ENCODE peak calls at places on chromosome 1, in ten cellular contexts. R, P, U, W, Z, L, C, N, F and B are unnamed samples.

GRCh38 chr1:148263906-148264255 is 111.8 kb upstream of the NBPF11 start:
- DNase-seq in U (peak), L (no peak), Z (peak), W (no peak), R (no peak), F (no peak), P (no peak), C (peak), N (no peak), B (no peak)

GRCh38 chr1:226974544-226975258 is 34.6 kb downstream of the COQ8A start:
- DNase-seq in C (no peak), W (no peak), U (no peak), R (no peak), F (no peak), L (no peak), Z (no peak), N (no peak), P (peak), B (no peak)

GRCh38 chr1:215292906-215293305 is 210.4 kb downstream of the KCNK2 start:
- DNase-seq in N (no peak), C (no peak), W (no peak), F (no peak), L (no peak), R (no peak), U (no peak), P (no peak), Z (no peak), B (no peak)

GRCh38 chr1:109239580-109240068 is 9.7 kb upstream of the CELSR2 start:
- DNase-seq in W (no peak), U (no peak), L (peak), F (no peak), P (no peak), N (peak), Z (no peak), C (no peak), R (no peak), B (peak)

GRCh38 chr1:246039585-246039984 is 467.5 kb downstream of the SMYD3 start:
- DNase-seq in L (no peak), F (no peak), R (no peak), W (no peak), P (no peak), C (no peak), U (no peak), N (no peak), Z (no peak), B (no peak)

GRCh38 chr1:186880982-186881381 is 52.2 kb downstream of the PLA2G4A start:
- DNase-seq in R (no peak), Z (no peak), P (no peak), N (no peak), U (no peak), F (no peak), L (no peak), W (no peak), C (no peak), B (no peak)

GRCh38 chr1:58783090-58783992 is 506 bp downstream of the JUN start:
- DNase-seq in L (peak), N (peak), W (peak), R (peak), F (no peak), P (peak), C (peak), U (peak), Z (no peak), B (peak)

GRCh38 chr1:227453962-227454361 is 109.4 kb upstream of the ZNF678 start:
- DNase-seq in U (no peak), C (no peak), R (no peak), Z (no peak), L (no peak), F (no peak), W (no peak), N (no peak), P (no peak), B (no peak)

GRCh38 chr1:105556266-105556665 is 1500.2 kb upstream of the PRMT6 start:
- DNase-seq in C (no peak), L (no peak), Z (no peak), F (no peak), N (no peak), R (no peak), W (no peak), U (no peak), P (no peak), B (no peak)

GRCh38 chr1:206464456-206464964 is 5.8 kb upstream of the IKBKE start:
- DNase-seq in Z (no peak), W (no peak), C (no peak), N (peak), P (no peak), R (no peak), L (peak), F (no peak), U (no peak), B (no peak)

GRCh38 chr1:111768625-111769024 is 12.9 kb downstream of the DDX20 start:
- DNase-seq in W (no peak), N (no peak), L (no peak), C (no peak), Z (no peak), P (no peak), F (no peak), U (no peak), R (no peak), B (no peak)

GRCh38 chr1:230067871-230068814 is 1.1 kb downstream of the GALNT2 start:
- DNase-seq in L (peak), R (peak), F (no peak), N (peak), C (peak), U (no peak), W (no peak), P (no peak), Z (peak), B (peak)

GRCh38 chr1:222064388-222065201 is 322.7 kb upstream of the DUSP10 start:
- DNase-seq in L (peak), R (no peak), W (no peak), P (no peak), U (no peak), C (no peak), N (peak), Z (no peak), F (no peak), B (no peak)

GRCh38 chr1:231663211-231663792 is 36.7 kb downstream of the DISC1 start:
- DNase-seq in U (no peak), F (no peak), P (no peak), L (peak), R (no peak), Z (no peak), C (no peak), W (no peak), N (peak), B (no peak)

GRCh38 chr1:177235350-177235749 is 64.6 kb downstream of the BRINP2 start:
- DNase-seq in R (no peak), P (no peak), N (no peak), Z (no peak), U (no peak), C (no peak), F (no peak), L (no peak), W (no peak), B (no peak)